ENCODE peak calls at places on chromosome 1, in eight cellular contexts. B is stomach; O is fibroblast of lung; I is activated CD4-positive, alpha-beta T cell treated with anti-CD3 and anti-CD28 coated beads, Interleukin-2, amount 50 U/mL, for 48 hours; T is amygdala; Z is NCI-H1930; J is activated CD4-positive, CD25-positive, alpha-beta regulatory T cell; L is astrocyte of the cerebellum. C is an unnamed sample.

GRCh38 chr1:111203681-111204210 is 3.3 kb upstream of the DENND2D start:
- DNase-seq in J (peak; percentile 46), Z (no peak), L (no peak), T (no peak), B (peak; percentile 89), O (peak; percentile 35), I (peak; percentile 92), C (no peak)

GRCh38 chr1:116286541-116286971 is 86.5 kb upstream of the ATP1A1 start:
- DNase-seq in B (no peak), I (no peak), J (no peak), L (peak; percentile 50), O (peak; percentile 63), T (no peak), Z (no peak), C (no peak)

GRCh38 chr1:174746024-174746808 is 253.5 kb upstream of the CACYBP start:
- DNase-seq in O (no peak), J (no peak), I (no peak), Z (no peak), T (no peak), L (no peak), B (no peak), C (no peak)

GRCh38 chr1:76075877-76076276 is 1.3 kb downstream of the ST6GALNAC3 start:
- DNase-seq in I (no peak), Z (no peak), O (peak; percentile 68), B (no peak), T (no peak), J (no peak), L (no peak), C (no peak)

GRCh38 chr1:2799811-2800663 is 1.5 kb downstream of the TTC34 start:
- DNase-seq in I (no peak), L (no peak), T (no peak), J (no peak), Z (no peak), O (no peak), B (no peak), C (no peak)

GRCh38 chr1:67535474-67535873 is 105.3 kb upstream of the SERBP1 start:
- DNase-seq in Z (no peak), J (peak; percentile 18), B (peak; percentile 85), O (peak; percentile 88), I (peak; percentile 69), T (no peak), L (peak; percentile 75), C (peak; percentile 70)

GRCh38 chr1:214216031-214216430 is 64.9 kb upstream of the SMYD2 start:
- DNase-seq in O (no peak), J (no peak), L (no peak), I (no peak), Z (no peak), T (no peak), B (no peak), C (no peak)

GRCh38 chr1:194570449-194570848 is 1384.0 kb upstream of the B3GALT2 start:
- DNase-seq in B (no peak), Z (no peak), I (no peak), T (no peak), J (no peak), L (peak; percentile 26), O (peak; percentile 86), C (no peak)

GRCh38 chr1:54323324-54323739 is 82.9 kb downstream of the SSBP3 start:
- DNase-seq in Z (no peak), T (no peak), O (no peak), I (no peak), L (no peak), J (no peak), B (peak; percentile 70), C (no peak)

GRCh38 chr1:51072651-51073050 is 29.4 kb upstream of the C1orf185 start:
- DNase-seq in J (no peak), O (no peak), Z (no peak), L (no peak), B (no peak), I (no peak), T (no peak), C (no peak)

GRCh38 chr1:198265073-198265661 is 108.4 kb downstream of the NEK7 start:
- DNase-seq in Z (no peak), L (no peak), O (no peak), I (no peak), B (peak; percentile 26), J (no peak), T (no peak), C (no peak)

GRCh38 chr1:8382051-8382505 is 64.2 kb downstream of the SLC45A1 start:
- DNase-seq in I (no peak), J (no peak), T (no peak), O (no peak), L (peak; percentile 78), B (no peak), Z (no peak), C (no peak)